ENCODE peak calls at places on chromosomes 6 and 20, in seven cellular contexts. H is Peyer's patch, I is stomach, E is mesenchymal stem cell, A is tibial nerve, M is fibroblast of lung, T is Karpas-422. Z is an unnamed sample. For H3K27me3, the result is how much of the 10 kb centered on the place peaks cover.

GRCh38 chr6:32973934-32974333 is 5.5 kb downstream of the BRD2 start:
- DNase-seq in E (peak), A (no peak), T (peak), H (no peak), I (no peak), M (peak), Z (no peak)

GRCh38 chr6:107116328-107116892 is 1.1 kb upstream of the BEND3 start:
- DNase-seq in M (no peak), I (peak), H (peak), A (no peak), T (peak), E (peak), Z (peak)

GRCh38 chr6:33761922-33762629 is 15.4 kb upstream of the IP6K3 start:
- DNase-seq in I (peak), M (no peak), H (peak), T (peak), A (no peak), E (peak), Z (peak)

GRCh38 chr20:43681468-43681942 is 14.6 kb downstream of the MYBL2 start:
- DNase-seq in E (peak), H (peak), I (no peak), A (no peak), T (peak), M (no peak), Z (no peak)

GRCh38 chr20:10079964-10080363 is 45.2 kb downstream of the ANKEF1 start:
- DNase-seq in T (no peak), E (peak), I (no peak), A (no peak), H (no peak), M (peak), Z (no peak)

GRCh38 chr20:53050338-53050737 is 78.2 kb downstream of the TSHZ2 start:
- DNase-seq in I (no peak), A (no peak), T (no peak), M (no peak), E (no peak), H (no peak), Z (no peak)

GRCh38 chr6:132768051-132768517 is 10.4 kb upstream of the VNN2 start:
- DNase-seq in T (peak), A (peak), H (peak), I (peak), E (peak), M (no peak), Z (peak)

GRCh38 chr6:155495011-155495768 is 39.6 kb upstream of the NOX3 start:
- DNase-seq in H (peak), M (peak), T (no peak), E (peak), I (no peak), A (peak), Z (no peak)

GRCh38 chr20:16587066-16587465 is 13.8 kb upstream of the KIF16B start:
- DNase-seq in A (no peak), M (no peak), E (no peak), H (no peak), T (no peak), I (no peak), Z (no peak)

GRCh38 chr20:46427384-46427783 is 21.0 kb upstream of the ELMO2 start:
- DNase-seq in H (no peak), T (no peak), M (no peak), I (no peak), E (no peak), A (no peak), Z (no peak)

GRCh38 chr6:16337280-16337975 is 99.0 kb downstream of the GMPR start:
- DNase-seq in I (peak), A (peak), E (peak), M (peak), H (peak), T (no peak), Z (peak)

GRCh38 chr6:82980086-82980485 is 85.6 kb downstream of the UBE3D start:
- DNase-seq in I (no peak), A (no peak), E (peak), T (no peak), H (no peak), M (peak), Z (no peak)

GRCh38 chr20:41234546-41234945 is 83.0 kb downstream of the ZHX3 start:
- DNase-seq in E (no peak), T (no peak), I (no peak), H (no peak), M (no peak), A (no peak), Z (no peak)

GRCh38 chr6:162615016-162615717 is 112.4 kb downstream of the PRKN start:
- DNase-seq in I (no peak), M (no peak), E (no peak), T (no peak), H (no peak), A (no peak), Z (no peak)

GRCh38 chr6:27168108-27168507 is 79.4 kb upstream of the PRSS16 start:
- DNase-seq in T (no peak), E (peak), M (peak), H (no peak), I (no peak), A (no peak), Z (no peak)

GRCh38 chr6:73734843-73735453 is 38.9 kb downstream of the CD109 start:
- DNase-seq in M (no peak), E (no peak), T (no peak), A (no peak), I (no peak), H (no peak), Z (no peak)

GRCh38 chr6:160279850-160280249 is 21.2 kb upstream of the SLC22A2 start:
- DNase-seq in I (no peak), T (no peak), H (no peak), A (no peak), M (peak), E (no peak), Z (no peak)

GRCh38 chr6:162621246-162621645 is 106.3 kb downstream of the PRKN start:
- DNase-seq in I (no peak), M (peak), A (no peak), E (peak), H (no peak), T (no peak), Z (no peak)

GRCh38 chr6:168413018-168413720 is 27.8 kb upstream of the SMOC2 start:
- DNase-seq in H (no peak), I (no peak), A (no peak), M (no peak), E (no peak), T (no peak), Z (no peak)

GRCh38 chr6:111842891-111843290 is 30.4 kb downstream of the FYN start:
- DNase-seq in I (no peak), M (peak), T (no peak), A (no peak), E (peak), H (no peak), Z (no peak)

GRCh38 chr6:104462811-104463599 is 396.7 kb downstream of the HACE1 start:
- DNase-seq in I (no peak), A (no peak), H (no peak), M (no peak), T (no peak), E (peak), Z (no peak)

GRCh38 chr6:162090734-162091133 is 636.8 kb downstream of the PRKN start:
- DNase-seq in I (no peak), H (no peak), A (no peak), E (peak), M (peak), T (no peak), Z (no peak)

GRCh38 chr20:35541118-35541782 is 628 bp upstream of the ERGIC3 start:
- DNase-seq in M (no peak), T (no peak), E (no peak), I (no peak), H (no peak), A (no peak), Z (no peak)

GRCh38 chr6:498795-499231 is 107.3 kb downstream of the IRF4 start:
- DNase-seq in T (no peak), A (no peak), H (no peak), M (peak), I (no peak), E (peak), Z (no peak)

GRCh38 chr20:62572980-62573379 is 69.3 kb upstream of the SLCO4A1 start:
- DNase-seq in M (no peak), E (no peak), H (no peak), I (no peak), A (no peak), T (no peak), Z (no peak)

GRCh38 chr6:19663479-19663878 is 173.7 kb upstream of the ID4 start:
- DNase-seq in M (no peak), T (no peak), A (no peak), E (no peak), I (no peak), H (no peak), Z (no peak)

GRCh38 chr20:3146732-3147341 is 12.8 kb downstream of the FASTKD5 start:
- DNase-seq in T (no peak), M (peak), H (no peak), A (no peak), E (no peak), I (no peak), Z (no peak)

GRCh38 chr6:28377879-28378278 is 21.7 kb downstream of the ZSCAN12 start:
- DNase-seq in M (no peak), E (no peak), I (no peak), A (no peak), T (no peak), H (no peak), Z (no peak)

GRCh38 chr20:6767166-6767535 is 335 bp upstream of the BMP2 start:
- DNase-seq in H (no peak), I (no peak), T (no peak), E (no peak), A (no peak), M (no peak), Z (no peak)

GRCh38 chr6:100202417-100203194 is 208.6 kb upstream of the MCHR2 start:
- DNase-seq in T (no peak), H (no peak), A (no peak), M (peak), E (peak), I (no peak), Z (no peak)

GRCh38 chr6:135880066-135880972 is 28.8 kb downstream of the PDE7B start:
- DNase-seq in I (no peak), M (peak), H (peak), T (no peak), E (peak), A (no peak), Z (no peak)
- H3K4me3 ChIP-seq in I (peak), M (peak), H (peak), T (no peak), E (peak), A (peak), Z (peak)

GRCh38 chr6:6005467-6006427 is 978 bp downstream of the NRN1 start:
- DNase-seq in I (no peak), H (no peak), M (no peak), A (no peak), T (peak), E (no peak), Z (no peak)
- H3K27me3 ChIP-seq in I (half or more), H (under half), M (half or more), A (half or more), T (under half), E (half or more), Z (half or more)

GRCh38 chr20:57694481-57694880 is 15.3 kb downstream of the PMEPA1 start:
- DNase-seq in E (no peak), M (no peak), A (no peak), I (no peak), H (no peak), T (no peak), Z (no peak)
- H3K27ac ChIP-seq in E (no peak), M (no peak), A (no peak), I (peak), H (no peak), T (no peak), Z (no peak)

DNA sequence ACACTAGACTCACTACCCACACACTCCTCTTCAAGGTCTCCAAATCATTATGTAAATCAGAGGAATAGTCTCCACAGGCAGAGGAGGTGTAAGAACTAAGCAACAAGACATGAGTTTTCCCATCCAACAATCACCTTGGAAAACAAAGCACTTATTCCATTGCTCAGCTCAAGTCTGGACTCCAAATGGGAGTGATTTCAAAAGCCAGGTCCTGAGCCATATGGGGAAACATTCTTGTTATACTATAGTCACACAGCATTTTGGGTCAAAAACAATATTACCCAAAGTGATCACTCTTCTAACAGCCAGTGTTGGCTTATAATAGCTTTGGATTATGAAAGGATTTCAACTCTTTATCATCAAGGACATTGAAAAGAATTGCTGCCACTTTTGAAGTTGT is 3.6 kb upstream of the PRPH2 start:
- DNase-seq in M (no peak), I (no peak), A (no peak), T (no peak), H (no peak), E (no peak), Z (no peak)
- H3K4me3 ChIP-seq in M (no peak), I (peak), A (peak), T (peak), H (peak), E (peak), Z (peak)

GRCh38 chr20:23035731-23036130 is 619 bp downstream of the SSTR4 start:
- DNase-seq in I (no peak), H (no peak), E (no peak), A (no peak), M (no peak), T (no peak), Z (no peak)
- H3K27me3 ChIP-seq in I (under half), H (under half), E (half or more), A (under half), M (under half), T (under half), Z (under half)

GRCh38 chr6:13490402-13490801 is 3.0 kb upstream of the GFOD1 start:
- DNase-seq in H (no peak), I (no peak), T (no peak), A (no peak), M (no peak), E (no peak), Z (no peak)

GRCh38 chr6:13488896-13489237 is 1.5 kb upstream of the GFOD1 start:
- DNase-seq in I (no peak), H (no peak), A (peak), T (no peak), E (no peak), M (no peak), Z (no peak)

GRCh38 chr6:13486679-13487121 is 700 bp downstream of the GFOD1 start:
- DNase-seq in I (peak), A (peak), M (peak), E (peak), T (peak), H (peak), Z (peak)

GRCh38 chr6:13487122-13488014 is at the start of gene GFOD1:
- DNase-seq in H (peak), M (peak), E (peak), A (peak), T (peak), I (peak), Z (peak)

GRCh38 chr6:13488015-13488895 is 855 bp upstream of the GFOD1 start:
- DNase-seq in A (peak), E (peak), M (peak), I (peak), T (no peak), H (peak), Z (peak)
- H3K27ac ChIP-seq in A (peak), E (no peak), M (peak), I (peak), T (no peak), H (peak), Z (peak)

GRCh38 chr6:43246301-43247114 is 3.2 kb downstream of the TTBK1 start:
- DNase-seq in E (no peak), I (peak), M (no peak), H (peak), A (no peak), T (peak), Z (peak)
- H3K4me3 ChIP-seq in E (peak), I (peak), M (peak), H (peak), A (peak), T (peak), Z (peak)

DNA sequence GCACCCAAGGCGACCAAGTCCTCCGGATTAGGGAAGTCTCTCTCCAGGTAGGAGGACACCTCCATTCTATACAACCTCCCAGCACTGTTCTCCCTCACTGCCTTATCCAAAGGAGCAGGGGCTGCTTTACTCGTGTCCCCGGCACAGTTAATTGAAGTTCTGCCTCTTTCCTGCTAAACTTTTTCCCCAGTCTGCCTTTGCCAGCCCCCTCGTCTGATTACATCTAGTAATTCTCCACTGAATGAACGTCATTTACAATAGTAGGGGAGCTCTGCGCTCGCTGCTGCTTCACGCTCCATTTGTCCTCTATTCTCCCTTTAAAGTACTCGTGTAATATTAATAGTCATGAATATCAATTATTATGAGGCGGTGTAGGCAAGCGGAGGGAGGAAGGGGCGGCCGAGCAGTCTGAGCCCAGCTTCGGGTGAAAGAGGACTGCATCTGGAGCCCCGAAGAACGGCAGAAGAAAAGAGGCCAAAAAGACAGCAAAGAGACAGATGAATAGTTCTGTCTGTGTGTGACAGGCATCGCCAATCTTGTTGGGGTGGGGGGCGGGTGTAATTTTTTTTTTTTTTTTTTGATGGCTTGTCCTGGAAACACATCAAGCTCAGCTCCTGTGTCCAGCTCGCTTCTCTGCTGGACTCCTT is 2.9 kb downstream of the TFAP2B start:
- DNase-seq in M (no peak), I (no peak), E (no peak), A (no peak), H (no peak), T (no peak), Z (no peak)
- H3K27me3 ChIP-seq in M (under half), I (half or more), E (half or more), A (half or more), H (under half), T (under half), Z (half or more)